ENCODE peak calls at places on chromosomes 11 and 22, in ten cellular contexts. O is endothelial cell of umbilical vein, H is stomach, K is breast epithelium, N is heart left ventricle, E is upper lobe of left lung, L is tibial nerve, C is A549, B is HCT116, Q is spleen. R is an unnamed sample.

GRCh38 chr11:16170448-16170847 is 185.9 kb downstream of the SOX6 start:
- DNase-seq in Q (no peak), N (no peak), H (no peak), O (no peak), C (no peak), E (no peak), L (no peak), K (no peak), B (no peak), R (no peak)

GRCh38 chr22:42793848-42794405 is 63.1 kb downstream of the ARFGAP3 start:
- DNase-seq in C (no peak), Q (peak), E (peak), N (no peak), L (no peak), K (peak), B (no peak), H (no peak), O (no peak), R (no peak)

GRCh38 chr22:34814260-34814659 is 251.7 kb upstream of the ISX start:
- DNase-seq in C (no peak), N (no peak), L (no peak), K (no peak), E (no peak), B (no peak), H (no peak), Q (no peak), O (no peak), R (no peak)

GRCh38 chr22:19876314-19876940 is 21.8 kb upstream of the GNB1L start:
- DNase-seq in L (no peak), O (peak), C (peak), B (no peak), E (peak), Q (peak), N (peak), H (no peak), K (peak), R (peak)

GRCh38 chr11:9708544-9708943 is 44.7 kb downstream of the SWAP70 start:
- DNase-seq in O (peak), K (no peak), H (no peak), C (no peak), E (no peak), L (no peak), B (no peak), N (no peak), Q (no peak), R (no peak)

GRCh38 chr11:31797227-31798056 is 13.7 kb downstream of the PAX6 start:
- DNase-seq in C (no peak), O (no peak), H (no peak), Q (no peak), E (peak), N (no peak), B (no peak), L (no peak), K (no peak), R (no peak)

GRCh38 chr11:67572747-67573419 is 10.7 kb upstream of the GSTP1 start:
- DNase-seq in B (peak), O (peak), L (peak), C (peak), H (peak), Q (peak), E (no peak), K (peak), N (peak), R (peak)

GRCh38 chr11:110059706-110060430 is 33.3 kb upstream of the ZC3H12C start:
- DNase-seq in O (no peak), L (no peak), Q (no peak), H (no peak), C (no peak), B (no peak), N (no peak), E (no peak), K (no peak), R (no peak)

GRCh38 chr22:42069801-42070516 is 653 bp downstream of the NAGA start:
- DNase-seq in B (no peak), L (no peak), C (no peak), O (no peak), Q (peak), K (no peak), N (no peak), H (no peak), E (no peak), R (no peak)

GRCh38 chr11:11370263-11371060 is 17.4 kb upstream of the CSNK2A3 start:
- DNase-seq in O (no peak), C (no peak), B (no peak), N (no peak), L (no peak), K (no peak), Q (no peak), H (no peak), E (no peak), R (no peak)

GRCh38 chr11:2507212-2507901 is 62.5 kb downstream of the KCNQ1 start:
- DNase-seq in B (no peak), E (peak), K (no peak), N (no peak), H (no peak), C (no peak), Q (no peak), L (no peak), O (no peak), R (no peak)

GRCh38 chr22:25232301-25232700 is 12.9 kb downstream of the CRYBB2 start:
- DNase-seq in H (no peak), E (no peak), L (no peak), B (no peak), Q (no peak), O (no peak), N (no peak), K (no peak), C (no peak), R (no peak)

GRCh38 chr11:64220798-64221197 is 5.2 kb downstream of the TRPT1 start:
- DNase-seq in E (peak), L (no peak), H (no peak), K (no peak), N (no peak), Q (no peak), B (no peak), C (no peak), O (no peak), R (no peak)

GRCh38 chr11:46003647-46004046 is 81.2 kb downstream of the LARGE2 start:
- DNase-seq in O (no peak), C (no peak), N (no peak), B (no peak), L (no peak), H (no peak), Q (no peak), K (no peak), E (no peak), R (no peak)

GRCh38 chr22:28977481-28977971 is 84.1 kb downstream of the C22orf31 start:
- DNase-seq in O (peak), K (no peak), N (no peak), L (no peak), H (peak), Q (no peak), B (peak), C (peak), E (no peak), R (no peak)

GRCh38 chr11:62336949-62337681 is at the start of gene ASRGL1:
- DNase-seq in H (peak), B (peak), C (peak), L (peak), Q (peak), K (peak), N (peak), E (peak), O (peak), R (peak)

GRCh38 chr11:83265331-83265730 is 20.8 kb downstream of the CCDC90B start:
- DNase-seq in Q (no peak), H (no peak), O (no peak), E (no peak), B (no peak), L (no peak), N (no peak), C (no peak), K (no peak), R (no peak)

DNA sequence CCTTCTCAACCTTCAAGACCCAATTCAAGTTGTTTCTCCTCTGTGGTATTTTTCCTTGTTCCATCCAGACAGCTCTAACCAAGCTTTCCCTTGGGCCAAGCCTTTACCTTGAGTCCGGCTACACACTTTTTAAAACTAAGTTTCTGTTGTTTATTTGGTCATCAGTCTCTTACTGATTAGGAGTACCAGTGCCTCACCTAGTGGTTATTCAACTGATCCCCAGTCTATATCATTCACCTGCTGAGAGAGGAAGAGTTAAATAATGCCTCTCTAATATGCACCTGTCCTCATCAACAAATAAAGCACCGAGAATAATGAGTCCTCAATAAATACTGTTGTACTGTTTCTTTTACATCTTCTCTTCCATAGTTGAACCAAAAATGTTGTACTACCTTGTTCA is 160.8 kb downstream of the MSANTD4 start:
- DNase-seq in K (no peak), O (peak), B (no peak), E (no peak), H (no peak), C (no peak), N (no peak), Q (no peak), L (no peak), R (no peak)
- TF ChIP-seq CTCF in K (no peak), O (no peak), B (no peak), E (no peak), H (no peak), C (peak), N (no peak), Q (no peak), L (no peak), R (no peak)

DNA sequence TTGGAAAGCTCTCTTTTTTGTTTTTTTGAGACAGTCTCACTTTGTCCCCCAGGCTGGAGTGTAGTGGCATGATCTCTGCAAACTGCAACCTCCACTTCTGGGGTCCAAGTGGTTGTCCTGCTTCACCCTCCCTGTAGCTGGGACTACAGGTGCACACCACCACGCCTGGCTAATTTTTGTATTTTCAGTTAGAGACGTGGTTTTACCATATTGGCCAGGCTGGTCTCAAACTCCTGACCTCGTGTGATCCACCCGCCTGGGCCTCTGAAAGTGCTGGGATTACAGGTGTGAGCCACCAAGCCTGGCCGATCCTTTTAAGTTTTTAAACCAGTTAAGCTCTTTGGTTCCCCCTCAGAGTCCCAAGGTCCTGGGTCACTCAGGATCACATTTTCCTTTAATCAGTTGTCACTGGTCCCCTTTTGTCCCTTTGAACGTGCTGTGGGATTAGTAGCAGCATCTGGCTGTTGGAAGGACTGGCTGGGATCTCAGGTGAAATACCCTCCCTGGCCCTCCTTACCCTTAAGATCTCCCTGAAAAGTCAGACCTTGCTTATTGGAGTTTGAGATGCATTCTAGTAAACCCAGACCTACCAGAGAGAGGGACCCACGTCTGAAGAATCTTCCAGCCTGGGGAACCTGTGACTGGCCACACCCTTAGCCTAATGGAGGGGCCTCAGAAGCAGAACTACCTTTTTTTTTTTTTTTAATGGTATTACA is 8.1 kb downstream of the MALAT1 start:
- DNase-seq in C (no peak), O (peak), E (no peak), Q (no peak), B (peak), N (peak), K (no peak), H (peak), L (peak), R (no peak)
- TF ChIP-seq POLR2A in C (peak), O (peak), E (no peak), Q (peak), B (peak), N (peak), K (peak), H (no peak), L (no peak), R (no peak)

DNA sequence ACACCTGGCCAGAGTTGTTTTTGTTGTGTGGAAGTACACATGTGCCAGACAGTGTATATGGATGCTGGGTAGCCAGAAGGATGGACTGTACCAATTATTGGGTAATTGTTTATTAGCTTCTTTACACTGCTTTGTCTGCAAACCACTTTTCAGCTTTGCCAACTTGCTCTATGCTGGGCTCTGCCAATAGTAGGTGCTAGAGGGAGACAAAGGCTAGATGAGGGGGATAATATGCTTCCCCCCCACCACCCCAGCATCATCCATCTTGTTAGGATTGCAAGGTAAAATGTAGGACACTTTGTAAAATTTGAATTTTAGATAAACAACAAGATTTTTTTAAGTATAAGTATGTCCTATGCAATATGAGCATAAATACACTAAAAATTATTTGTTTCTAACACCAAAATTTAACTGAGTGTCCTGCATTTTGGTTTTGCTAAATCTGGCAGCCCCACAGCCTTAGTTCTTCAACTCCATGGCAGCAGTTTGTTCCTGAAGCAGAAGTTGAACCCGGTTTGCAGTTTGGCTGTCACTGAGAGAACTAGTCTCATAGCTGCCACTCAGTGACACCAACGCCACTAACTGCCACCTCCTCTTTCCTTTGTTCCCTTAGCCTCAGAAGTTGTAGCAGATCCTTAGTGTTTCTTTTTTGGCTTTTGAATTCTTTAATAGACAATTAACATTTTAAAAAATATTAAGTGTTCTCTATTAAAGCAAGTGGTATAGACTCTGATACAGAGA is 78.8 kb downstream of the CCDC81 start:
- DNase-seq in L (no peak), K (no peak), B (no peak), Q (no peak), O (no peak), E (no peak), N (no peak), C (no peak), H (no peak), R (no peak)
- TF ChIP-seq CTCF in L (no peak), K (no peak), B (peak), Q (no peak), O (no peak), E (no peak), N (no peak), C (no peak), H (no peak), R (no peak)

DNA sequence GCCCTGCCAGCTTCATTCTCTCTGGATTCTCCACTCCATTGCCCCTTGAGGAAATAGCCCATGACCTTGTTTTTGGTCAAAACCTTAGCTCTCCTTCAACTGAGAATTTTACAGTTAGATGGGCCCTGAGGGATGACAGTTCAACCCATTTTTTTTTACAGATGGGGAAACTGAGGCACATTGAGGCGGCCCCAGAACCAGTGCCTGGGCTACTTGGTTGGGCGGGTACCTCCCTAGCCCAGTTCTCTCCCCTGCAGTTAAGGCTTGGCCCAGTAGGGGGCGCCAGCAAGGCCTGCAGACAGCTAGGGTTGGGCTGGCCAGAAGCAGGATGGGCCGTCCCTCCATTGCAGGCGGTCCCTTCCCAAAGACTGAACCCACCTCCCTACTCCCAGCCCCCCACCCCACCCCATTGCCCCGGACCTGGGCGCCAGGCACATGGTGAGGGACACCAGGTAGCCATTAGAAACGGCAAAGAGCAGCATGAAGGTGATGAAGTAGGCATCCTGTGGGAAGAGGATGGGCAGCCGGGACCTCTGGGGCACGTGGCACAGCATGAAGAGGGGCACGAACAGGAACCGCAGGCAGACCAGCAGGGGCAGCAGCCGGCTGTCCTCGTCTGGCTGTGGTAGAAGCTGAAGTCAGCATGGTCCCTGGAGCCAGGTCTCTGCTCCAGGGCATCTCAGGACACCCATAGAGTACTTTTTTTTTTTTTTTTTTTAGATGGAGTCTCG is 7.6 kb downstream of the SLC29A2 start:
- DNase-seq in N (no peak), H (peak), K (no peak), Q (peak), E (no peak), L (no peak), B (no peak), C (peak), O (no peak), R (no peak)
- TF ChIP-seq POLR2A in N (no peak), H (no peak), K (no peak), Q (no peak), E (no peak), L (no peak), B (no peak), C (no peak), O (no peak), R (no peak)

DNA sequence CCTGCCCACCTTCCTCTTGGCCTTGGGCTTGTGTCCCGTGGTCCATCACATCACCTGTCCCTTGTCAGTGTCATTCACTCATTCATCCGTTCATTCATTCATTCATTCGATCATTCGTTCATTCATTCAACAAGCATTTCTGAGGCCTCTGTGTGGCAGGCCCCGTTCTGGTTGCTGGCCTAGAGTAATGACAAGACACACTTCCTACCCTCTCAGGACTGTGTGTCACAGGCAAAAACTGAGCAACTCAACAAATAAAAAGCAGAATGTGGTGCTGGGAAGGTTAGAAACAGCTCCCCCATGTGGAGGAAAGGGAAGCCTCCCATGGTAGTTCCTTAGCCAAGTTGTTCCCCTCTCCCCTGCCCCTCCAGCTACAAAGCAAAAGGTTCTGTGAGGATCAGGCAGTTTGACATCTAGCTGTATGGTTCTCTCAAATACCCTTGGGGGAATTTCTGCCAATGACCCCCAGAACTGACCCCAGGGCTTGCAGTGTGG is 1.6 kb upstream of the OMP start:
- DNase-seq in C (peak), B (no peak), H (no peak), L (no peak), Q (no peak), O (peak), K (no peak), N (no peak), E (no peak), R (no peak)
- TF ChIP-seq CTCF in C (peak), B (peak), H (no peak), L (peak), Q (no peak), O (peak), K (no peak), N (no peak), E (no peak), R (no peak)

GRCh38 chr11:65537296-65537597 is 12.4 kb downstream of the SCYL1 start:
- DNase-seq in E (no peak), N (no peak), C (no peak), K (no peak), H (no peak), Q (no peak), O (no peak), L (no peak), B (no peak), R (no peak)
- TF ChIP-seq POLR2A in E (no peak), N (no peak), C (no peak), K (no peak), H (no peak), Q (no peak), O (no peak), L (no peak), B (no peak), R (no peak)